ENCODE peak calls at places on chromosomes 4 and X, in five cellular contexts. W is pancreas, R is heart right ventricle, T is right lobe of liver, Z is PC-3. U is an unnamed sample.

GRCh38 chrX:108020631-108021030 is 24.2 kb upstream of the VSIG1 start:
- DNase-seq in W (no peak), R (no peak), T (no peak), Z (peak), U (peak)

GRCh38 chrX:25226151-25226550 is 210.4 kb upstream of the ARX start:
- DNase-seq in W (no peak), R (no peak), T (no peak), Z (no peak), U (no peak)

GRCh38 chr4:175339100-175339707 is 421.0 kb downstream of the ADAM29 start:
- DNase-seq in W (no peak), R (no peak), T (no peak), Z (no peak), U (no peak)

GRCh38 chrX:71669492-71669891 is 2.1 kb downstream of the LOC101059915 start:
- DNase-seq in W (no peak), R (no peak), T (no peak), Z (no peak), U (no peak)

GRCh38 chr4:133618963-133619362 is 469.9 kb downstream of the PCDH10 start:
- DNase-seq in W (no peak), R (no peak), T (no peak), Z (no peak), U (no peak)

GRCh38 chr4:3253808-3254207 is 4.8 kb downstream of the MSANTD1 start:
- DNase-seq in W (peak), R (no peak), T (peak), Z (no peak), U (peak)

GRCh38 chrX:124501566-124501965 is 155.2 kb downstream of the SH2D1A start:
- DNase-seq in W (no peak), R (no peak), T (no peak), Z (no peak), U (no peak)

GRCh38 chrX:103347682-103348397 is 8.5 kb upstream of the TCEAL9 start:
- DNase-seq in W (no peak), R (no peak), T (no peak), Z (no peak), U (no peak)

GRCh38 chr4:174865418-174865985 is 36.5 kb upstream of the GLRA3 start:
- DNase-seq in W (no peak), R (no peak), T (no peak), Z (peak), U (no peak)

GRCh38 chr4:187839765-187840164 is 155.8 kb upstream of the ZFP42 start:
- DNase-seq in W (no peak), R (no peak), T (no peak), Z (no peak), U (no peak)

GRCh38 chrX:37599735-37600134 is 28.3 kb downstream of the LANCL3 start:
- DNase-seq in W (no peak), R (no peak), T (peak), Z (peak), U (no peak)

GRCh38 chr4:186400676-186401075 is 134.7 kb downstream of the F11 start:
- DNase-seq in W (no peak), R (no peak), T (no peak), Z (no peak), U (no peak)

GRCh38 chr4:176274441-176274840 is 5.4 kb upstream of the ASB5 start:
- DNase-seq in W (no peak), R (no peak), T (no peak), Z (peak), U (no peak)

GRCh38 chr4:184616633-184617471 is 32.4 kb downstream of the CASP3 start:
- DNase-seq in W (no peak), R (no peak), T (no peak), Z (no peak), U (no peak)

GRCh38 chr4:39970559-39971270 is 7.0 kb downstream of the PDS5A start:
- DNase-seq in W (no peak), R (no peak), T (no peak), Z (peak), U (no peak)

GRCh38 chr4:98448923-98449322 is 187.7 kb downstream of the RAP1GDS1 start:
- DNase-seq in W (no peak), R (no peak), T (no peak), Z (no peak), U (peak)

GRCh38 chr4:13535708-13536361 is 8.5 kb downstream of the NKX3-2 start:
- DNase-seq in W (no peak), R (no peak), T (no peak), Z (no peak), U (no peak)

GRCh38 chr4:163344147-163345050 is 707 bp downstream of the NPY5R start:
- DNase-seq in W (peak), R (no peak), T (peak), Z (no peak), U (no peak)

GRCh38 chr4:6697096-6697495 is 3.4 kb downstream of the S100P start:
- DNase-seq in W (no peak), R (no peak), T (no peak), Z (no peak), U (no peak)

GRCh38 chr4:6693274-6694176 is at the start of gene S100P:
- DNase-seq in W (no peak), R (no peak), T (no peak), Z (peak), U (no peak)

GRCh38 chr4:6696611-6697010 is 2.9 kb downstream of the S100P start:
- DNase-seq in W (no peak), R (no peak), T (no peak), Z (no peak), U (no peak)

GRCh38 chr4:6694177-6694901 is 661 bp downstream of the S100P start:
- DNase-seq in W (no peak), R (no peak), T (no peak), Z (no peak), U (no peak)

GRCh38 chr4:6695660-6696581 is 2.2 kb downstream of the S100P start:
- DNase-seq in W (no peak), R (no peak), T (peak), Z (peak), U (peak)
- H3K27ac ChIP-seq in W (no peak), R (peak), T (peak), Z (peak), U (peak)

GRCh38 chr4:7591409-7592063 is 156.8 kb upstream of the PSAPL1 start:
- DNase-seq in W (no peak), R (no peak), T (no peak), Z (no peak), U (no peak)

GRCh38 chr4:7597281-7597680 is 162.6 kb upstream of the PSAPL1 start:
- DNase-seq in W (no peak), R (no peak), T (no peak), Z (no peak), U (no peak)

GRCh38 chr4:7590205-7590604 is 155.5 kb upstream of the PSAPL1 start:
- DNase-seq in W (no peak), R (no peak), T (no peak), Z (peak), U (no peak)

GRCh38 chr4:7595883-7596535 is 161.3 kb upstream of the PSAPL1 start:
- DNase-seq in W (no peak), R (peak), T (no peak), Z (peak), U (no peak)

DNA sequence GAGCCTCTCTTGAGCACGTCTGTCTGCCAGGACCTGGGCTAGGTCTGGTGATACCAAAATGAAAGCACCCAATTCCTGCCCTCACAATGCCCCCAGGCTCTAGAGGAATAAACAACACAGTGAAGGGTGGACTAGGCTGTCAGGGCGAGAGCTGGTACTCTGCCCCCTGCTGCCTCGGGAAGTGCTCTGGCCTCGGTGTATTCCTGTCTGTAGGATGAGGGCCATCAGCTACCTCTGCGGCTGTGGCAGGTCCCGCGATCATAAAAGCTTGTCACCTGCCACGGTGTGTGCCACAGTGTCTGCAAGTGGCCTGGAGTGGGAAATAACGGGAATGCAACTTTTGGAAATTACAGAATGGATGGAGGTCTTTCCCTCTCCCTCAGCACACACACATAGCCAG is 159.3 kb upstream of the PSAPL1 start:
- DNase-seq in W (no peak), R (no peak), T (no peak), Z (no peak), U (no peak)
- TF ChIP-seq CTCF in W (no peak), R (no peak), T (no peak), Z (no peak), U (no peak)

DNA sequence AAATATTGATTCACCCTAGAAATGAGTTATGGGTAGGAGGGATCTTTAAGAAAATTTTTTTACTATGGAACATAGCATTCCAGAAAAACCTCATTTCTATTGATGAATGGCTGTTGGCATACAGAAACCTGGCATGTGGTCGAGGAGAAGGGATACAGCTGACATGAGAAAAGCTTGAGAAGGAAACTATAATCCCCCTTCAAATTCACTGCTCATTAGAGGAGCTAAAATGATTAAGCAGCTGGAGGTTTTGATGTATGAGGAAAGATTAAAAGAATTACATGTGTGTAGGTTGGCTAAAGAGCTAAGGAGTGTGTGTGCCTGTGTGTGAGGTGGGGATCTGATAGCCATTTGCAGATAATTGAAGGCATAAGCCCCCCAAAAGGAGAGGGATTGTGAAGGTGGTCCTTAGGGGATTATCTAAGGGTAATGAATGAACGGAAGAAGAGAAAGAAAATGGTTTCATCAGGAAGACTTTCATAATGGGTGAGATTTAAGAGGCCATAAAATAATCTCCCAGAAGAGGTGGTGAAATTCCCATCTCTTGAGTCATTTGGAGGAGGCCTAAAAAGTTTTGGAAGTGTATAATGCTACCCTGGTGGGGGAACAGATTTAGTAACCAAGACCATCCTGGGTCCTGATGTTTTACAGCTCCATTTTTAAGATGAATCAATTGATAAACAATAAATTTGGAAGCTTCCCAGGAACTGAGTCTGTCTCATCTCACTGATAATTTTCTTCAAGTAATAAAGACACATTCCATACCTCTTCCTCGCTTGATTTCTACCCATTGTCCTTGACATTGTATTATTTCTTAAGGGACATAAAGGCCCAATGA is 272.1 kb upstream of the HAND2 start:
- DNase-seq in W (no peak), R (no peak), T (no peak), Z (no peak), U (no peak)
- H3K27ac ChIP-seq in W (no peak), R (no peak), T (no peak), Z (no peak), U (no peak)

GRCh38 chr4:113331811-113332210 is 282.4 kb downstream of the ANK2 start:
- DNase-seq in W (no peak), R (no peak), T (no peak), Z (no peak), U (no peak)

GRCh38 chr4:113336556-113336955 is 287.1 kb downstream of the ANK2 start:
- DNase-seq in W (no peak), R (no peak), T (no peak), Z (peak), U (no peak)

GRCh38 chr4:113332701-113333100 is 283.2 kb downstream of the ANK2 start:
- DNase-seq in W (no peak), R (no peak), T (no peak), Z (no peak), U (no peak)

GRCh38 chr4:113339430-113339813 is 290.0 kb downstream of the ANK2 start:
- DNase-seq in W (no peak), R (no peak), T (no peak), Z (no peak), U (no peak)

GRCh38 chr4:113335771-113336170 is 286.3 kb downstream of the ANK2 start:
- DNase-seq in W (no peak), R (no peak), T (no peak), Z (no peak), U (no peak)
- TF ChIP-seq CTCF in W (no peak), R (no peak), T (no peak), Z (no peak), U (no peak)

DNA sequence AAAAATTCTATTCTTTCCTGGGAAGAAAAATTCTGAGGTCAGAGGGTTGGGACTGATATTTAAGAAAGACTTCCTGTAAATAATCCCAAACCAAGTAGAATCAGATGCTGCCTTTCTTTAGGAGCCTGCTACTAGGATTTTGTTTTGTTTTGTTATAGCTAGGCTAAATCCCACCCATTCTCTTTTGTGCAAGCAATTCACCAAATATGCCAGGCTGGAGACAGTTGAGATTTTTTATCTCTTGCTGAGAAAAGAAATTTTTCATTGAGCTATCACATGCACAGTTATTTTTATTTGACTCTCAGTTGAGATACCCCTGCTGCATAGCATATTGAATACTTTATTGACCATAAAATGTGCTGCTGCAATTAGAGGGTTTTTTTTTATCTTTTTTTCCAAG is 196.0 kb downstream of the KCNIP4 start:
- DNase-seq in W (no peak), R (no peak), T (no peak), Z (no peak), U (no peak)
- H3K27ac ChIP-seq in W (no peak), R (no peak), T (no peak), Z (no peak), U (no peak)

DNA sequence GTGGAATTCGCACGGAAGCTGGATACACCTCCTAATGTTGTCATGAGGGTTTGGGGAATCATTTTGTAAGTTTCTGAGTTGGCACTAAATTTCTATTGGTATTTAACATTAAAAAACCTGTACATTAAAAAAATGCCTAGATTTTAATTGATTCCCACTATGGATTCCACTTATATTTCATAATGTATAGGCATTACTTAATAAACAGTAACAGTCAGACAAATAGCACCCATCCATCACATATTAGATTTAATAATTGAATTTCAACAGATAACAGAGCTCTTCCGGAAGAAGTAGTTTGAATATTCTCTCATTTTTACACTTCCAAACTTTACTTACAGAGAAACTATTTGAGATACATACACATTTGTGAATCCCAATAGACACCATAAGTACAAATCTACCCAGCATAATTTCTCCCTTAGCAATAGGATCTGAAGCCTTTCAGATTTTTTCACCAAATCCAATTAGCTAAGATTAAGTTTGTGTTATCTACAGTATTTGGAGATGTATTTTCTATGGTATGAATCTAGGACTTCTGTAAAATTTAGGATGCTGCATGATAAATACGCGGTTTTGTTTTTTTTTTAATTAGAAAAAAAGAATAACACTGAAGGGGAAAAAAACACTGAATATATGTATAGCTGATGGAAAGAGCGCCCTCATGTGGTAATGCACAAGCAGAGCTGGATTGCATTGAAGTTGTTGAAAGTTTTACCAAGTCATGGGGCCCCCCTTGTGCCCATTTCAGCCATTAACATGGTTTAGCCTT is 12.2 kb upstream of the ODAM start:
- DNase-seq in W (no peak), R (no peak), T (no peak), Z (peak), U (no peak)
- TF ChIP-seq CTCF in W (peak), R (peak), T (peak), Z (peak), U (no peak)

DNA sequence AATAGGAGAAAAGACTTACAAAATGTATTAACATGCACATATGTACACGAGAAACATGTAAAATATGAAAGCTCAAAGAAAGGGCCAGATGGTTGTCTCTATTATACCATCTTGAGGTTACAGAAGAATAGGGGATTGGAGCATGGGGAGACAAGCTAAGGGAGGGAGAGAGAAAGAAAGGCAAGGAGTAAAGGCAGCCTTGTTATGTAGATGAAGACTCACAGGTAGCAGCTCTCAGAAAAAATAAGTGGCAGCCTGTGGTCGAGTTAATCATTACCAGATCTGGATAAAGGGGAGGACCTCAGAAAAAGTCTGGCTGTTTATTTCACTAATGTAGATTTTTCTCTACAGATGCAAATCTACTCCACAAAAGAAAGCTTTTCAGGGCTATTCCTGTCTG is 26.6 kb upstream of the PPP1R2C start:
- DNase-seq in W (no peak), R (no peak), T (no peak), Z (no peak), U (no peak)
- H3K27ac ChIP-seq in W (no peak), R (no peak), T (no peak), Z (no peak), U (no peak)